ENCODE peak calls at places on chromosomes 2 and 18, in eight cellular contexts. One of them, this sample, is unnamed.

GRCh38 chr2:487495-488079 is 189.6 kb downstream of the TMEM18 start:
- DNase-seq in left ventricle myocardium inferior: no peak
- DNase-seq in uterus: no peak
- DNase-seq in ovary: no peak
- DNase-seq in sigmoid colon: no peak
- DNase-seq in kidney: no peak
- DNase-seq in transverse colon: no peak
- DNase-seq in GM23338: no peak
- DNase-seq in this sample: no peak

GRCh38 chr2:213043566-213043965 is 107.8 kb downstream of the IKZF2 start:
- DNase-seq in left ventricle myocardium inferior: no peak
- DNase-seq in kidney: no peak
- DNase-seq in transverse colon: no peak
- DNase-seq in ovary: no peak
- DNase-seq in sigmoid colon: no peak
- DNase-seq in uterus: no peak
- DNase-seq in GM23338: no peak
- DNase-seq in this sample: no peak

GRCh38 chr2:239910851-239911629 is 114.1 kb downstream of the NDUFA10 start:
- DNase-seq in kidney: no peak
- DNase-seq in sigmoid colon: no peak
- DNase-seq in uterus: no peak
- DNase-seq in left ventricle myocardium inferior: peak; percentile 42
- DNase-seq in ovary: no peak
- DNase-seq in GM23338: no peak
- DNase-seq in transverse colon: no peak
- DNase-seq in this sample: peak; percentile 40

GRCh38 chr2:178282075-178282474 is 87.8 kb downstream of the OSBPL6 start:
- DNase-seq in GM23338: peak; percentile 71
- DNase-seq in ovary: no peak
- DNase-seq in kidney: no peak
- DNase-seq in left ventricle myocardium inferior: no peak
- DNase-seq in sigmoid colon: no peak
- DNase-seq in uterus: no peak
- DNase-seq in transverse colon: peak; percentile 42
- DNase-seq in this sample: no peak

GRCh38 chr2:135904590-135904989 is 28.3 kb upstream of the MCM6 start:
- DNase-seq in kidney: no peak
- DNase-seq in ovary: no peak
- DNase-seq in left ventricle myocardium inferior: no peak
- DNase-seq in transverse colon: no peak
- DNase-seq in sigmoid colon: no peak
- DNase-seq in uterus: no peak
- DNase-seq in GM23338: no peak
- DNase-seq in this sample: no peak

GRCh38 chr18:31680836-31681568 is 3.4 kb downstream of the B4GALT6 start:
- DNase-seq in left ventricle myocardium inferior: no peak
- DNase-seq in kidney: no peak
- DNase-seq in sigmoid colon: no peak
- DNase-seq in transverse colon: no peak
- DNase-seq in GM23338: peak; percentile 43
- DNase-seq in ovary: no peak
- DNase-seq in uterus: no peak
- DNase-seq in this sample: no peak

GRCh38 chr2:207616185-207616584 is 9.0 kb downstream of the METTL21A start:
- DNase-seq in ovary: no peak
- DNase-seq in left ventricle myocardium inferior: no peak
- DNase-seq in kidney: no peak
- DNase-seq in uterus: no peak
- DNase-seq in GM23338: no peak
- DNase-seq in transverse colon: no peak
- DNase-seq in sigmoid colon: no peak
- DNase-seq in this sample: no peak

GRCh38 chr18:63850010-63850409 is 37.5 kb upstream of the SERPINB2 start:
- DNase-seq in ovary: no peak
- DNase-seq in uterus: no peak
- DNase-seq in sigmoid colon: no peak
- DNase-seq in left ventricle myocardium inferior: no peak
- DNase-seq in kidney: no peak
- DNase-seq in GM23338: peak; percentile 76
- DNase-seq in transverse colon: no peak
- DNase-seq in this sample: no peak

GRCh38 chr2:24016376-24016761 is 6.5 kb downstream of the MFSD2B start:
- DNase-seq in ovary: no peak
- DNase-seq in left ventricle myocardium inferior: no peak
- DNase-seq in uterus: no peak
- DNase-seq in GM23338: no peak
- DNase-seq in kidney: no peak
- DNase-seq in transverse colon: no peak
- DNase-seq in sigmoid colon: no peak
- DNase-seq in this sample: no peak

GRCh38 chr2:122340246-122340645 is 584.8 kb downstream of the TSN start:
- DNase-seq in GM23338: no peak
- DNase-seq in left ventricle myocardium inferior: no peak
- DNase-seq in uterus: no peak
- DNase-seq in sigmoid colon: no peak
- DNase-seq in ovary: no peak
- DNase-seq in transverse colon: no peak
- DNase-seq in kidney: no peak
- DNase-seq in this sample: no peak

GRCh38 chr2:128492966-128493811 is 174.5 kb upstream of the HS6ST1 start:
- DNase-seq in GM23338: peak; percentile 66
- DNase-seq in left ventricle myocardium inferior: no peak
- DNase-seq in ovary: no peak
- DNase-seq in transverse colon: no peak
- DNase-seq in sigmoid colon: no peak
- DNase-seq in uterus: no peak
- DNase-seq in kidney: no peak
- DNase-seq in this sample: no peak

GRCh38 chr2:175383286-175383685 is 201.8 kb upstream of the ATP5MC3 start:
- DNase-seq in GM23338: no peak
- DNase-seq in transverse colon: no peak
- DNase-seq in uterus: no peak
- DNase-seq in kidney: no peak
- DNase-seq in left ventricle myocardium inferior: no peak
- DNase-seq in ovary: no peak
- DNase-seq in sigmoid colon: no peak
- DNase-seq in this sample: no peak

GRCh38 chr2:219041252-219041651 is at the start of gene CFAP65:
- DNase-seq in left ventricle myocardium inferior: no peak
- DNase-seq in sigmoid colon: no peak
- DNase-seq in kidney: peak; percentile 54
- DNase-seq in ovary: no peak
- DNase-seq in uterus: no peak
- DNase-seq in GM23338: peak; percentile 86
- DNase-seq in transverse colon: peak; percentile 58
- DNase-seq in this sample: no peak

DNA sequence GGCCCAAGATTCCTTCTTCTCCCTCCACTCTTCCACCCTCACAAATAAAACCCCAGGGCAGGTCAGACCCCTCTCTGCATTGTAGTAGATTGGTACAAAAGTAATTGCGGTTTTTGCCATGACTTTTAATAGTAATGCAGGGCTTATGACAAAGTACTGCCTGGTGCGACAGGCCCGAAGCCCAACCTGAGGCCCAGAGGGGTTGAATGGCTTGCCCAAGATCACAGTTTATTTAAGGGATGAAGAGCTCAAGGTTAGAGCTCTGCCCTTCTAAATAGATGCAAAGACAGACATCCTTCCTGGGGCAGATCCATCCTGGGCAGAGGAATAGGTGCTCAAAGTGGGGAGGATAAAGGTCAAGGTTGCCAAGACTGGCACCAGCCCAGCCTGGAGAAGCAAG is 899 bp upstream of the PSTPIP2 start:
- DNase-seq in ovary: no peak
- DNase-seq in GM23338: no peak
- DNase-seq in left ventricle myocardium inferior: no peak
- DNase-seq in uterus: no peak
- DNase-seq in sigmoid colon: no peak
- DNase-seq in kidney: no peak
- DNase-seq in transverse colon: no peak
- DNase-seq in this sample: no peak
- H3K27ac ChIP-seq in ovary: no peak overlapping the region
- H3K27ac ChIP-seq in GM23338: no peak overlapping the region
- H3K27ac ChIP-seq in left ventricle myocardium inferior: no peak overlapping the region
- H3K27ac ChIP-seq in uterus: no peak overlapping the region
- H3K27ac ChIP-seq in sigmoid colon: no peak overlapping the region
- H3K27ac ChIP-seq in kidney: no peak overlapping the region
- H3K27ac ChIP-seq in transverse colon: no peak overlapping the region
- H3K27ac ChIP-seq in this sample: no peak overlapping the region

DNA sequence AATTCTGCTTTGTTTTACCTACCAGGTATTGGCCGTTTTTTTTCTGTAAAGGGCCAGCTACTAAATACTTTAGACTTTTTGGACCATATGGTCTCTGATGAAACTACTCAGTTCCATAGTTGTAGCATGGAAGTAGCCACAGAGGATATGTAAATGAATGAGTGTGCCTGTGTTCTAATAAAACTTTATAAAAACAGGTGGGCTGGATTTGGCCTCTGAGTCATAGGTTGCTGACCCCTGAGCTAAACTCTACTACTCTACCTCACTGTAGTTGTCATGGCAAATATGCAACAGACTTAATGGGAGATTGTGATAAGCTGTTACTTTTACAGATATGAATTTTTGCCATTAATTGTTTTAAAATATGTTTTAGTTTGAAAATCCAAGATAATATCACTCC is 19.7 kb downstream of the CLIP4 start:
- DNase-seq in GM23338: no peak
- DNase-seq in kidney: no peak
- DNase-seq in uterus: no peak
- DNase-seq in sigmoid colon: no peak
- DNase-seq in left ventricle myocardium inferior: no peak
- DNase-seq in ovary: no peak
- DNase-seq in transverse colon: no peak
- DNase-seq in this sample: no peak
- TF ChIP-seq CTCF in GM23338: no peak
- TF ChIP-seq CTCF in kidney: no peak
- TF ChIP-seq CTCF in uterus: no peak
- TF ChIP-seq CTCF in sigmoid colon: no peak
- TF ChIP-seq CTCF in left ventricle myocardium inferior: no peak
- TF ChIP-seq CTCF in ovary: no peak
- TF ChIP-seq CTCF in transverse colon: no peak
- TF ChIP-seq CTCF in this sample: no peak

DNA sequence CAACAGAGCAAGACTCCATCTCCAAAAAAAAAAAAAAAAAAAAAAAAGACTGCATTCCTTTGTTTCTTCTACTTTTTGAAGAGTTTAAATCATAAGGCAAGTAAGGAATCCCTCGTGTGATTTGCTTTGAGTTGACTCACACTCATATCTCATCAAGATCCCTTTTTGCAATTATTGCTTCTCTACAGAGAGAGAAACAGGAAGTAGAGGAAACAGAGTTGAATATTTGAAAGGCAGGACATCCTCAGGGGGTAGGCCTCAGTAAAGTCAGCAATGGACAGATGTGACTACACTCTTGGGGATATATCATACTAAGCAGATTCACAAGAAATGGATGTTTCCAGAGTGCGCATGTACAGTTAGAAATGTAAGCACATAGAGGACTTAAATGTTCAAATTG is 11.2 kb upstream of the EFR3B start:
- DNase-seq in sigmoid colon: no peak
- DNase-seq in kidney: no peak
- DNase-seq in uterus: no peak
- DNase-seq in ovary: no peak
- DNase-seq in transverse colon: no peak
- DNase-seq in left ventricle myocardium inferior: no peak
- DNase-seq in GM23338: no peak
- DNase-seq in this sample: no peak
- H3K27ac ChIP-seq in sigmoid colon: no peak overlapping the region
- H3K27ac ChIP-seq in kidney: no peak overlapping the region
- H3K27ac ChIP-seq in uterus: no peak overlapping the region
- H3K27ac ChIP-seq in ovary: no peak overlapping the region
- H3K27ac ChIP-seq in transverse colon: no peak overlapping the region
- H3K27ac ChIP-seq in left ventricle myocardium inferior: no peak overlapping the region
- H3K27ac ChIP-seq in GM23338: no peak overlapping the region
- H3K27ac ChIP-seq in this sample: no peak overlapping the region

GRCh38 chr2:118849226-118850170 is 2.0 kb upstream of the EN1 start:
- DNase-seq in GM23338: peak; percentile 49
- DNase-seq in left ventricle myocardium inferior: no peak
- DNase-seq in sigmoid colon: no peak
- DNase-seq in kidney: no peak
- DNase-seq in ovary: no peak
- DNase-seq in transverse colon: no peak
- DNase-seq in uterus: no peak
- DNase-seq in this sample: no peak

GRCh38 chr2:118846667-118847446 is 591 bp downstream of the EN1 start:
- DNase-seq in uterus: no peak
- DNase-seq in ovary: no peak
- DNase-seq in sigmoid colon: no peak
- DNase-seq in transverse colon: no peak
- DNase-seq in GM23338: peak; percentile 54
- DNase-seq in left ventricle myocardium inferior: no peak
- DNase-seq in kidney: peak; percentile 73
- DNase-seq in this sample: no peak

GRCh38 chr2:118847447-118848172 is at the start of gene EN1:
- DNase-seq in GM23338: peak; percentile 93
- DNase-seq in left ventricle myocardium inferior: no peak
- DNase-seq in sigmoid colon: no peak
- DNase-seq in ovary: no peak
- DNase-seq in kidney: no peak
- DNase-seq in uterus: no peak
- DNase-seq in transverse colon: no peak
- DNase-seq in this sample: no peak

GRCh38 chr2:118850171-118850900 is 2.9 kb upstream of the EN1 start:
- DNase-seq in ovary: no peak
- DNase-seq in GM23338: peak; percentile 41
- DNase-seq in transverse colon: no peak
- DNase-seq in sigmoid colon: no peak
- DNase-seq in left ventricle myocardium inferior: no peak
- DNase-seq in kidney: no peak
- DNase-seq in uterus: no peak
- DNase-seq in this sample: no peak

GRCh38 chr2:118848381-118849225 is 1.2 kb upstream of the EN1 start:
- DNase-seq in sigmoid colon: no peak
- DNase-seq in left ventricle myocardium inferior: no peak
- DNase-seq in GM23338: peak; percentile 74
- DNase-seq in transverse colon: no peak
- DNase-seq in uterus: no peak
- DNase-seq in ovary: no peak
- DNase-seq in kidney: no peak
- DNase-seq in this sample: no peak
- TF ChIP-seq CTCF in sigmoid colon: no peak
- TF ChIP-seq CTCF in left ventricle myocardium inferior: no peak
- TF ChIP-seq CTCF in GM23338: no peak
- TF ChIP-seq CTCF in transverse colon: no peak
- TF ChIP-seq CTCF in uterus: no peak
- TF ChIP-seq CTCF in ovary: no peak
- TF ChIP-seq CTCF in kidney: no peak
- TF ChIP-seq CTCF in this sample: no peak

This sample was measured in tibial nerve.